ENCODE peak calls at places on chromosomes 5 and 9, in four cellular contexts. F is A549, P is IMR-90, D is HepG2. N is an unnamed sample.
A peak's percentile ranks its signal among the peaks of the same experiment; 100 is the strongest.

GRCh38 chr9:16475996-16476395 is 394.5 kb downstream of the BNC2 start:
- DNase-seq in P (no peak), F (no peak), D (no peak), N (no peak)

GRCh38 chr5:73625905-73626811 is at the start of gene ARHGEF28:
- DNase-seq in P (peak; percentile 28), F (peak; percentile 77), D (peak; percentile 49), N (peak; percentile 16)

GRCh38 chr5:41869150-41869738 is 981 bp downstream of the OXCT1 start:
- DNase-seq in D (no peak), P (peak; percentile 7), F (no peak), N (peak; percentile 29)

GRCh38 chr5:171137768-171138540 is 171.1 kb upstream of the TLX3 start:
- DNase-seq in F (peak; percentile 19), D (no peak), P (peak; percentile 89), N (no peak)

GRCh38 chr9:21902112-21902511 is 92.1 kb downstream of the CDKN2A start:
- DNase-seq in F (no peak), P (peak; percentile 25), D (no peak), N (no peak)

GRCh38 chr5:106759581-106759980 is 911.2 kb downstream of the EFNA5 start:
- DNase-seq in F (peak; percentile 11), D (no peak), P (peak; percentile 25), N (no peak)

GRCh38 chr9:119273325-119273904 is 95.8 kb downstream of the BRINP1 start:
- DNase-seq in F (no peak), D (no peak), P (no peak), N (no peak)

GRCh38 chr5:138726848-138727247 is 26.4 kb upstream of the CTNNA1 start:
- DNase-seq in D (no peak), P (no peak), F (no peak), N (no peak)

GRCh38 chr5:68478306-68479091 is 262.9 kb downstream of the PIK3R1 start:
- DNase-seq in F (no peak), D (no peak), P (peak; percentile 28), N (no peak)

GRCh38 chr5:24804221-24804681 is 159.5 kb upstream of the CDH10 start:
- DNase-seq in P (no peak), D (no peak), F (no peak), N (no peak)

GRCh38 chr5:113029614-113030013 is 53.0 kb downstream of the DCP2 start:
- DNase-seq in F (no peak), P (peak; percentile 31), D (no peak), N (no peak)

GRCh38 chr9:93580654-93581380 is 4.4 kb downstream of the PHF2 start:
- DNase-seq in D (peak; percentile 72), F (no peak), P (no peak), N (no peak)

GRCh38 chr5:34959323-34959722 is 30.0 kb downstream of the DNAJC21 start:
- DNase-seq in P (peak; percentile 86), D (no peak), F (no peak), N (peak; percentile 31)

DNA sequence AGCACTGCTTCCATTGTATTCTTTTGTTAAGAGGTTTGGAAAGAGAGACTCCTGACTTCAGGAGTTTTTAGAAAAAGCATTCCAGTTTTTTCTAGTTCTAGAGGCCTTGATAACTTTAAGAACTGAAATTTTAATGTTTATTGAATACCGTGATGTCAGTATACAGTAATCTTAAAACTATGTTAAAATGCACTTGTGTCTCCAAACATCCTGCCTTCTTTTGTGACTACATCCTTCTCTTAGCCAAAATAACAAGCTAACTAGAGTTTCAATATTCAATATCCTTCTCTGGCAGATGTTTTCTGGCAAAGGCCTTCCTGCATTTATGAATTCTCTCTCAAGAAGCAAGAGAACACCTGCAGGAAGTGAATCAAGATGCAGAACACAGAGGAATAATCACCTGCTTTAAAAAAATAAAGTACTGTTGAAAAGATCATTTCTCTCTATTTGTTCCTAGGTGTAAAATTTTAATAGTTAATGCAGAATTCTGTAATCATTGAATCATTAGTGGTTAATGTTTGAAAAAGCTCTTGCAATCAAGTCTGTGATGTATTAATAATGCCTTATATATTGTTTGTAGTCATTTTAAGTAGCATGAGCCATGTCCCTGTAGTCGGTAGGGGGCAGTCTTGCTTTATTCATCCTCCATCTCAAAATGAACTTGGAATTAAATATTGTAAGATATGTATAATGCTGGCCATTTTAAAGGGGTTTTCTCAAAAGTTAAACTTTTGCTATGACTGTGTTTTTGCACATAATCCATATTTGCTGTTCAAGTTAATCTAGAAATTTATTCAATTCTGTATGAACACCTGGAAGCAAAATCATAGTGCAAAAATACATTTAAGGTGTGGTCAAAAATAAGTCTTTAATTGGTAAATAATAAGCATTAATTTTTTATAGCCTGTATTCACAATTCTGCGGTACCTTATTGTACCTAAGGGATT is 43.1 kb downstream of the NDFIP1 start:
- DNase-seq in F (peak; percentile 77), P (peak; percentile 89), D (peak; percentile 48), N (peak; percentile 76)
- TF ChIP-seq MAZ in F (no peak), P (no peak), D (no peak), N (no peak)

GRCh38 chr9:27368317-27368985 is 71.5 kb upstream of the EQTN start:
- DNase-seq in D (no peak), P (no peak), F (no peak), N (no peak)
- TF ChIP-seq MAZ in D (no peak), P (no peak), F (no peak), N (no peak)

DNA sequence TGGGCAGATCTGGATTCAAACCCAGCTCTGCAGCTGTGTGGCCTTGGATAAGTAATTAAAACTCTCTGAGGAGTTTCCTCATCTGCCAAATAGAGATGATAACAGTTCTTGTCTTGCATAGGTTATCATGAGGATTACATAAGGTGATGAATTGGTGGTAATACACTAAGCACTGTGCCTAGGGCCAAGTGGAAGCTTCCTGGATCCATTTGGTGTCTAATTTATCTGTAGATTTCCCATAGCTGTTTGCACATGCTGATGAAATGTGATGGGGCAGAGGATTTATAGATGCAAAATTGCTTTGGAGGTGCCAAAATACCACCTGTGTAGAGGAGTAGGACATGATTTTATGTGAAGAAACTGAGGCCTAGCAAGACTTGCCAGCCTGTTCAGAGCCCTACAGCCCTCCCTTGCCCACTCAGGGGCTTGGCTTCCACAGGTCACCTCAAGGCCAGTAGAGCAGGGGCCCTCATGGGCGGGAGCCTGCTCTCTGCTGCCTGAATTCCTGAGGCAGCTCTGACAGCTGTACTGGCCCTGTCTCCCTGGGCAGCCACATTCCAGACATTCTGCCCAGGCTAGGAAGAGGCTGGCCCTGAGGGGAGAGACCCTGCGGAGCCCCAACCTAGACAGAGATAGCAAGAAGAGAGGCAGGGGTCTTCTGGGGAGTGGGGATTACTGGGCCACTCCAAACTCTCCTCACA is 5.9 kb upstream of the FAT2 start:
- DNase-seq in P (no peak), D (peak; percentile 31), F (no peak), N (no peak)
- TF ChIP-seq MAZ in P (no peak), D (no peak), F (no peak), N (no peak)

DNA sequence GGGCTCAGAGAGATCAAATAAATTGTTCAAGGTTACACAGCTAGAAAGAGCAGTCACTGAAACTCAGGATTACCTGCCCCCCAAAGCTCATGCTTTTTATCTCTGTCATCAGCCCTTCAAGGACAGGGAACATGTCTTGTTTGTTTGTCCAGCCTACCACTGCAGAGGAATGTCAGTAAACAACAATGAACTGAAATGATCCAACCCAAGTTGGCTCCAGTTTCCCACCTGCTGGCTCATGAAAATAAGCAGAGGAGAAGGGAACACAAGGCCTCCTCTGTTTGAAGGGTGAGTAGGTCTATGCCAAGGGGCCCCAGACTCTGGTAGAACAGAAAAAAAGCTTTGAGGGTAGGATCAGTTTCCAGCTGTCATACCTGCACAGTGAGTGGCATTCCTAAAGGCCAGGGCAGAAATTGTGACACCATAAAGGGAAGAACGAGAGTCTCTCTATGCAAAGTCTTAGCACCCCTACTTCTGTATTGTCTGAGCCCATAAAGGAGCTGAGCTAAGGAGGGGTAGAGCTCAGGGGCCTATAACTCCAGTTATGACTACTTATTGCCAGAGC is 115.2 kb downstream of the TRIM36 start:
- DNase-seq in D (peak; percentile 71), F (no peak), P (no peak), N (no peak)
- TF ChIP-seq MAZ in D (no peak), F (no peak), P (no peak), N (no peak)

GRCh38 chr5:127515693-127516440 is 1.6 kb upstream of the PRRC1 start:
- DNase-seq in F (no peak), D (peak; percentile 12), P (no peak), N (no peak)
- TF ChIP-seq MAZ in F (no peak), D (no peak), P (no peak), N (no peak)

GRCh38 chr5:36644727-36645126 is 38.3 kb downstream of the SLC1A3 start:
- DNase-seq in F (no peak), P (no peak), D (no peak), N (no peak)

GRCh38 chr5:36641416-36641815 is 35.0 kb downstream of the SLC1A3 start:
- DNase-seq in P (peak; percentile 30), D (no peak), F (no peak), N (no peak)

GRCh38 chr5:36640949-36641348 is 34.5 kb downstream of the SLC1A3 start:
- DNase-seq in D (no peak), F (no peak), P (no peak), N (no peak)

GRCh38 chr5:36643162-36643561 is 36.8 kb downstream of the SLC1A3 start:
- DNase-seq in P (no peak), F (no peak), D (no peak), N (no peak)

GRCh38 chr5:36642089-36642488 is 35.7 kb downstream of the SLC1A3 start:
- DNase-seq in P (no peak), F (no peak), D (no peak), N (no peak)
- TF ChIP-seq MAZ in P (no peak), F (no peak), D (no peak), N (no peak)

N was measured in K562.